ENCODE peak calls at places on chromosome 22, in six cellular contexts. N is CD8-positive, alpha-beta T cell; O is MCF 10A; H is psoas muscle; L is BJ; I is cardiac septum. S is an unnamed sample.

GRCh38 chr22:48500481-48501230 is 1327.0 kb downstream of the BRD1 start:
- DNase-seq in H (peak), L (no peak), I (no peak), N (no peak), O (no peak), S (no peak)

GRCh38 chr22:25700996-25701815 is 40.8 kb upstream of the MYO18B start:
- DNase-seq in I (no peak), H (peak), O (no peak), L (peak), N (no peak), S (no peak)

GRCh38 chr22:38786631-38787030 is 7.3 kb downstream of the DNAL4 start:
- DNase-seq in O (no peak), I (no peak), L (no peak), H (peak), N (no peak), S (no peak)

GRCh38 chr22:45776313-45776585 is 104.6 kb downstream of the ATXN10 start:
- DNase-seq in H (no peak), N (no peak), L (no peak), O (no peak), I (no peak), S (no peak)

GRCh38 chr22:30694171-30694637 is 470 bp upstream of the OSBP2 start:
- DNase-seq in L (no peak), H (peak), N (peak), I (peak), O (peak), S (peak)

GRCh38 chr22:18970180-18970947 is 34.3 kb upstream of the PRODH start:
- DNase-seq in O (no peak), I (no peak), H (peak), L (no peak), N (no peak), S (peak)

GRCh38 chr22:19523240-19524169 is 705 bp downstream of the CLDN5 start:
- DNase-seq in O (no peak), N (no peak), I (peak), H (no peak), L (no peak), S (no peak)

GRCh38 chr22:42868751-42869251 is 11.7 kb upstream of the ARFGAP3 start:
- DNase-seq in I (peak), H (peak), L (no peak), O (no peak), N (no peak), S (no peak)

GRCh38 chr22:26847046-26847445 is 189.7 kb downstream of the MIAT start:
- DNase-seq in L (no peak), H (no peak), O (no peak), N (no peak), I (no peak), S (no peak)

GRCh38 chr22:42399315-42400271 is 32.6 kb downstream of the NFAM1 start:
- DNase-seq in L (no peak), N (no peak), I (no peak), H (no peak), O (no peak), S (no peak)

GRCh38 chr22:44759430-44760310 is 7.3 kb downstream of the ARHGAP8 start:
- DNase-seq in I (no peak), H (no peak), L (no peak), N (no peak), O (no peak), S (no peak)

GRCh38 chr22:24355574-24355973 is 71.8 kb upstream of the ADORA2A start:
- DNase-seq in L (no peak), O (no peak), I (no peak), N (no peak), H (no peak), S (no peak)

GRCh38 chr22:17938484-17938924 is 85.9 kb downstream of the MICAL3 start:
- DNase-seq in O (no peak), L (no peak), H (no peak), I (peak), N (no peak), S (no peak)

GRCh38 chr22:43436536-43437267 is 24.9 kb downstream of the MPPED1 start:
- DNase-seq in L (no peak), I (peak), H (no peak), O (no peak), N (no peak), S (no peak)

GRCh38 chr22:43376765-43377485 is 33.8 kb upstream of the SCUBE1 start:
- DNase-seq in I (peak), O (no peak), L (no peak), H (no peak), N (peak), S (no peak)

GRCh38 chr22:36565686-36566085 is 36.7 kb upstream of the EIF3D start:
- DNase-seq in N (no peak), I (no peak), H (no peak), O (peak), L (no peak), S (no peak)

GRCh38 chr22:39270280-39270679 is 25.5 kb upstream of the PDGFB start:
- DNase-seq in N (no peak), O (no peak), L (no peak), H (no peak), I (no peak), S (no peak)

GRCh38 chr22:17918840-17919239 is 105.5 kb downstream of the MICAL3 start:
- DNase-seq in I (no peak), L (peak), H (no peak), N (no peak), O (no peak), S (no peak)

GRCh38 chr22:39318507-39319283 is 728 bp downstream of the RPL3 start:
- DNase-seq in L (no peak), I (no peak), H (peak), O (no peak), N (no peak), S (no peak)

GRCh38 chr22:49372530-49373288 is 455.0 kb downstream of the BRD1 start:
- DNase-seq in O (no peak), N (no peak), I (peak), L (no peak), H (no peak), S (peak)

GRCh38 chr22:41925783-41926460 is 684 bp downstream of the TNFRSF13C start:
- DNase-seq in O (peak), L (no peak), H (peak), I (no peak), N (peak), S (peak)

GRCh38 chr22:36425977-36426523 is 38.3 kb upstream of the MYH9 start:
- DNase-seq in L (no peak), O (no peak), H (peak), I (no peak), N (no peak), S (peak)

GRCh38 chr22:33073989-33074391 is 15.8 kb upstream of the SYN3 start:
- DNase-seq in O (peak), N (no peak), I (no peak), H (no peak), L (no peak), S (no peak)

GRCh38 chr22:35539910-35540599 is 576 bp upstream of the RASD2 start:
- DNase-seq in O (peak), L (no peak), I (peak), N (peak), H (peak), S (peak)

GRCh38 chr22:44712156-44712555 is 10.2 kb downstream of the PRR5 start:
- DNase-seq in H (peak), L (no peak), I (no peak), O (no peak), N (no peak), S (no peak)

GRCh38 chr22:30325065-30325720 is 1.5 kb downstream of the TBC1D10A start:
- DNase-seq in I (no peak), H (peak), L (no peak), O (peak), N (no peak), S (no peak)

GRCh38 chr22:49433717-49434611 is 393.7 kb downstream of the BRD1 start:
- DNase-seq in N (no peak), O (no peak), H (no peak), L (no peak), I (no peak), S (peak)

GRCh38 chr22:28930357-28931007 is 47.1 kb downstream of the ZNRF3 start:
- DNase-seq in O (no peak), H (no peak), N (no peak), L (no peak), I (no peak), S (no peak)

GRCh38 chr22:48404004-48404403 is 1423.7 kb downstream of the BRD1 start:
- DNase-seq in I (no peak), H (no peak), O (no peak), N (no peak), L (no peak), S (no peak)

S was measured in HuH-7.